ENCODE peak calls at places on chromosome 13, in nine cellular contexts. B is T-helper 1 cell; F is EH; H is foreskin fibroblast; D is dorsolateral prefrontal cortex; T is CD4-positive, CD25-positive, alpha-beta regulatory T cell; I is NCI-H1436; X is ovary; M is substantia nigra. R is an unnamed sample.

GRCh38 chr13:30020726-30021312 is 170.4 kb upstream of the UBL3 start:
- DNase-seq in B (no peak), F (peak), H (peak), D (no peak), T (no peak), I (no peak), X (no peak), M (no peak), R (no peak)

GRCh38 chr13:37070145-37070695 is 10.7 kb upstream of the SUPT20H start:
- DNase-seq in B (no peak), F (no peak), H (no peak), D (no peak), T (no peak), I (no peak), X (no peak), M (no peak), R (no peak)

GRCh38 chr13:74573654-74574053 is 439.4 kb upstream of the KLF12 start:
- DNase-seq in B (no peak), F (no peak), H (no peak), D (no peak), T (no peak), I (no peak), X (no peak), M (peak), R (no peak)

GRCh38 chr13:27621116-27621365 is 651 bp upstream of the POLR1D start:
- DNase-seq in B (no peak), F (peak), H (peak), D (no peak), T (no peak), I (no peak), X (no peak), M (no peak), R (no peak)

GRCh38 chr13:93244918-93245280 is 18.3 kb downstream of the GPC6 start:
- DNase-seq in B (no peak), F (peak), H (peak), D (no peak), T (no peak), I (no peak), X (no peak), M (no peak), R (no peak)

GRCh38 chr13:27969073-27969865 is at the start of gene CDX2:
- DNase-seq in B (no peak), F (no peak), H (no peak), D (no peak), T (no peak), I (no peak), X (no peak), M (no peak), R (no peak)

GRCh38 chr13:28245465-28245864 is 107.1 kb downstream of the PAN3 start:
- DNase-seq in B (no peak), F (no peak), H (no peak), D (no peak), T (no peak), I (no peak), X (no peak), M (no peak), R (no peak)

GRCh38 chr13:51925865-51926527 is 64.2 kb downstream of the CCDC70 start:
- DNase-seq in B (no peak), F (no peak), H (no peak), D (no peak), T (no peak), I (no peak), X (no peak), M (no peak), R (no peak)

GRCh38 chr13:73317140-73317539 is 258.3 kb downstream of the KLF5 start:
- DNase-seq in B (no peak), F (no peak), H (no peak), D (no peak), T (no peak), I (no peak), X (no peak), M (no peak), R (no peak)

GRCh38 chr13:60139272-60139671 is 24.5 kb downstream of the DIAPH3 start:
- DNase-seq in B (no peak), F (peak), H (peak), D (no peak), T (no peak), I (no peak), X (no peak), M (no peak), R (no peak)

GRCh38 chr13:106683179-106683578 is 115.2 kb upstream of the ARGLU1 start:
- DNase-seq in B (no peak), F (no peak), H (no peak), D (no peak), T (no peak), I (no peak), X (no peak), M (peak), R (peak)

GRCh38 chr13:83515267-83515666 is 367.0 kb downstream of the SLITRK1 start:
- DNase-seq in B (no peak), F (peak), H (peak), D (no peak), T (no peak), I (no peak), X (no peak), M (no peak), R (no peak)

GRCh38 chr13:50167967-50168366 is 152.7 kb downstream of the KCNRG start:
- DNase-seq in B (no peak), F (no peak), H (no peak), D (no peak), T (no peak), I (no peak), X (no peak), M (no peak), R (no peak)

GRCh38 chr13:24092108-24092507 is 68.4 kb upstream of the SPATA13 start:
- DNase-seq in B (no peak), F (peak), H (no peak), D (no peak), T (no peak), I (no peak), X (no peak), M (no peak), R (no peak)

GRCh38 chr13:77213644-77214043 is 113.2 kb downstream of the MYCBP2 start:
- DNase-seq in B (no peak), F (peak), H (peak), D (no peak), T (no peak), I (no peak), X (no peak), M (no peak), R (no peak)

GRCh38 chr13:50873481-50873880 is 30.0 kb upstream of the DLEU7 start:
- DNase-seq in B (no peak), F (no peak), H (peak), D (no peak), T (no peak), I (no peak), X (no peak), M (no peak), R (no peak)

GRCh38 chr13:90416519-90416918 is 931.0 kb upstream of the MIR17HG start:
- DNase-seq in B (no peak), F (peak), H (peak), D (no peak), T (no peak), I (no peak), X (no peak), M (no peak), R (no peak)

GRCh38 chr13:46804391-46804815 is 7.4 kb upstream of the ESD start:
- DNase-seq in B (no peak), F (peak), H (peak), D (no peak), T (no peak), I (no peak), X (no peak), M (no peak), R (no peak)

GRCh38 chr13:96967248-96967745 is 27.0 kb downstream of the OXGR1 start:
- DNase-seq in B (no peak), F (peak), H (no peak), D (no peak), T (no peak), I (no peak), X (no peak), M (no peak), R (no peak)

GRCh38 chr13:107271226-107271625 is 703.3 kb upstream of the ARGLU1 start:
- DNase-seq in B (no peak), F (no peak), H (no peak), D (no peak), T (no peak), I (no peak), X (no peak), M (no peak), R (no peak)

GRCh38 chr13:46374710-46375109 is 12.3 kb downstream of the RUBCNL start:
- DNase-seq in B (no peak), F (no peak), H (no peak), D (no peak), T (no peak), I (no peak), X (no peak), M (no peak), R (no peak)

GRCh38 chr13:97141564-97142005 is 80.5 kb upstream of the MBNL2 start:
- DNase-seq in B (peak), F (peak), H (peak), D (no peak), T (no peak), I (peak), X (peak), M (peak), R (no peak)

GRCh38 chr13:111929036-111929616 is 137.8 kb upstream of the SOX1 start:
- DNase-seq in B (no peak), F (no peak), H (no peak), D (peak), T (no peak), I (no peak), X (no peak), M (no peak), R (no peak)

GRCh38 chr13:100707818-100708740 is 33.5 kb upstream of the TMTC4 start:
- DNase-seq in B (no peak), F (no peak), H (no peak), D (no peak), T (no peak), I (no peak), X (no peak), M (no peak), R (no peak)

GRCh38 chr13:113848431-113849260 is 15.2 kb downstream of the GAS6 start:
- DNase-seq in B (no peak), F (no peak), H (no peak), D (no peak), T (no peak), I (no peak), X (peak), M (no peak), R (no peak)

GRCh38 chr13:87128006-87128405 is 543.2 kb upstream of the SLITRK5 start:
- DNase-seq in B (no peak), F (no peak), H (no peak), D (no peak), T (no peak), I (no peak), X (no peak), M (no peak), R (no peak)

GRCh38 chr13:93450226-93450625 is 223.6 kb downstream of the GPC6 start:
- DNase-seq in B (no peak), F (peak), H (peak), D (no peak), T (no peak), I (no peak), X (no peak), M (no peak), R (no peak)

GRCh38 chr13:99018418-99019180 is 40.7 kb upstream of the DOCK9 start:
- DNase-seq in B (no peak), F (peak), H (peak), D (no peak), T (no peak), I (no peak), X (no peak), M (no peak), R (no peak)

GRCh38 chr13:31248361-31248760 is 48.6 kb downstream of the B3GLCT start:
- DNase-seq in B (no peak), F (no peak), H (no peak), D (no peak), T (no peak), I (no peak), X (no peak), M (no peak), R (no peak)

GRCh38 chr13:57630661-57631606 is 610 bp upstream of the PCDH17 start:
- DNase-seq in B (no peak), F (no peak), H (peak), D (peak), T (no peak), I (no peak), X (no peak), M (peak), R (peak)

GRCh38 chr13:113573065-113573464 is 11.5 kb upstream of the TFDP1 start:
- DNase-seq in B (no peak), F (no peak), H (no peak), D (no peak), T (no peak), I (no peak), X (no peak), M (no peak), R (no peak)

GRCh38 chr13:113076681-113077401 is 28.8 kb upstream of the F7 start:
- DNase-seq in B (no peak), F (no peak), H (no peak), D (peak), T (no peak), I (no peak), X (no peak), M (no peak), R (no peak)

GRCh38 chr13:97191143-97191542 is 31.0 kb upstream of the MBNL2 start:
- DNase-seq in B (no peak), F (no peak), H (no peak), D (peak), T (no peak), I (no peak), X (no peak), M (no peak), R (no peak)

GRCh38 chr13:114081761-114082681 is 50.4 kb downstream of the RASA3 start:
- DNase-seq in B (no peak), F (no peak), H (no peak), D (no peak), T (no peak), I (no peak), X (peak), M (no peak), R (no peak)

GRCh38 chr13:62320129-62320724 is 904.6 kb upstream of the PCDH20 start:
- DNase-seq in B (no peak), F (no peak), H (peak), D (no peak), T (no peak), I (peak), X (no peak), M (no peak), R (no peak)

GRCh38 chr13:44015808-44016207 is 136.1 kb downstream of the LACC1 start:
- DNase-seq in B (no peak), F (no peak), H (no peak), D (no peak), T (no peak), I (no peak), X (no peak), M (no peak), R (no peak)

GRCh38 chr13:101018720-101019119 is 344.1 kb upstream of the TMTC4 start:
- DNase-seq in B (no peak), F (peak), H (peak), D (no peak), T (no peak), I (no peak), X (no peak), M (no peak), R (no peak)

GRCh38 chr13:72839831-72840426 is 58.0 kb downstream of the PIBF1 start:
- DNase-seq in B (peak), F (peak), H (peak), D (no peak), T (no peak), I (peak), X (no peak), M (no peak), R (no peak)

GRCh38 chr13:42876810-42877550 is 95.6 kb downstream of the FAM216B start:
- DNase-seq in B (peak), F (peak), H (peak), D (no peak), T (no peak), I (no peak), X (no peak), M (no peak), R (no peak)

R was measured in nucleus accumbens.